ENCODE peak calls at places on chromosomes 1 and 21, in six cellular contexts. K, E, L, D, P and X are unnamed samples.

GRCh38 chr1:182713939-182714338 is 29.6 kb upstream of the RGS8 start:
- DNase-seq in E (no peak), K (no peak), L (no peak), P (no peak), D (no peak), X (no peak)

GRCh38 chr1:154431586-154432373 is 26.6 kb downstream of the IL6R start:
- DNase-seq in D (peak), K (no peak), E (peak), L (no peak), P (peak), X (no peak)

GRCh38 chr1:7677815-7678214 is 93.3 kb upstream of the VAMP3 start:
- DNase-seq in D (no peak), E (no peak), L (no peak), K (no peak), P (no peak), X (no peak)

GRCh38 chr21:39518055-39518844 is 66.5 kb downstream of the SH3BGR start:
- DNase-seq in D (peak), K (peak), P (peak), E (no peak), L (peak), X (peak)

GRCh38 chr1:174789399-174789798 is 210.3 kb upstream of the CACYBP start:
- DNase-seq in D (peak), E (no peak), P (no peak), L (no peak), K (no peak), X (no peak)

GRCh38 chr21:45135122-45135521 is 60.7 kb downstream of the ADARB1 start:
- DNase-seq in D (no peak), L (no peak), K (no peak), P (no peak), E (no peak), X (no peak)

GRCh38 chr1:230120949-230121381 is 53.9 kb downstream of the GALNT2 start:
- DNase-seq in P (peak), E (no peak), K (no peak), L (no peak), D (peak), X (peak)

GRCh38 chr1:156070523-156070922 is 9.6 kb downstream of the RAB25 start:
- DNase-seq in E (no peak), P (no peak), D (no peak), K (no peak), L (no peak), X (no peak)

GRCh38 chr1:21874778-21875547 is 62.1 kb downstream of the HSPG2 start:
- DNase-seq in D (no peak), K (no peak), L (no peak), E (no peak), P (no peak), X (no peak)

GRCh38 chr1:50422675-50422945 is 633 bp downstream of the DMRTA2 start:
- DNase-seq in K (no peak), L (no peak), D (no peak), P (no peak), E (no peak), X (no peak)

GRCh38 chr1:159900755-159901335 is 880 bp upstream of the CFAP45 start:
- DNase-seq in K (no peak), E (no peak), D (no peak), L (no peak), P (no peak), X (no peak)

GRCh38 chr21:46100426-46100825 is 2.5 kb downstream of the COL6A2 start:
- DNase-seq in K (no peak), L (peak), P (no peak), D (peak), E (no peak), X (no peak)

GRCh38 chr1:28640766-28641165 is 2.1 kb downstream of the TAF12 start:
- DNase-seq in E (no peak), L (no peak), P (peak), K (no peak), D (peak), X (no peak)

GRCh38 chr1:210364479-210364878 is 35.8 kb downstream of the HHAT start:
- DNase-seq in P (no peak), L (no peak), D (no peak), K (no peak), E (no peak), X (no peak)

GRCh38 chr1:212355230-212355969 is 59.3 kb downstream of the PACC1 start:
- DNase-seq in D (no peak), P (no peak), K (no peak), L (no peak), E (no peak), X (no peak)

GRCh38 chr1:85609976-85610375 is 29.4 kb downstream of the CCN1 start:
- DNase-seq in K (no peak), L (no peak), D (no peak), P (no peak), E (no peak), X (no peak)
- H3K27ac ChIP-seq in K (no peak), L (no peak), D (no peak), P (peak), E (no peak), X (no peak)

DNA sequence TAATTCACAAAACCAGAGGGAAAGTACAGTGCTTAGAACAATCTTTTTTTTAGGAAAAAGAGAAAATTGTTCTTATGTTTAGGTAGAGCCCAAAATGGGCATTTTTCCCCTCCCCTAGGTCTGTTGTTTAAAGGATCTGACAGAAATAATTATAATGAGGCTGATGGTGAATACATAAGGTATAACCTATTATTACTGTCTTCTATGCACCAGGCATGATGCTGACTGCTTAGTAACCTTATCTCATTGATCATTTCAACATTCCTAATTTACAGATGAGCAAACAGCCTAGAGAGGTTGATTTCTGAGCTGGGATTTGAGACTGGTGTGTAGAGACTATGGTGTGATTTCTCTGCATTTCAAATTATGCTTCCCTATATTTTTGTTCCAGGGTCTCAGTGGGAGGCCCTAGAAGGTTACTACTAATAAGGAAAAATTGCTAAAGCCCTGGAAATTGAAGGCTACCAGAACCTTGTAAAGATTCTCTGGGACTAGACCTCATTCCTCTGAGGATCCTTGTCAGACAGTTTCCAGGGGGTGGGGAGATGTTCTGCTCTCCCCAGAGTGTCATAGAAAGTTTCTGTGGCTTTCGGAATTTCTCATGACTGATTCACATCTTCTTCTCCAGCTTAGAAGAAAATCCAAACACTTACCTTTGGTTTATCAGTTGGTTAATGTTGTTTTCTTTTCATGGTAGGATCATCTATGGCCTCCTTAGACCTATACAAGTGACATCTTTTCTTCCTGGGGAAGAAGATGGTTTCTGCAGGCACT is 44.9 kb downstream of the ROR1 start:
- DNase-seq in P (no peak), K (no peak), D (no peak), E (no peak), L (no peak), X (no peak)
- H3K27ac ChIP-seq in P (no peak), K (no peak), D (no peak), E (no peak), L (no peak), X (no peak)

DNA sequence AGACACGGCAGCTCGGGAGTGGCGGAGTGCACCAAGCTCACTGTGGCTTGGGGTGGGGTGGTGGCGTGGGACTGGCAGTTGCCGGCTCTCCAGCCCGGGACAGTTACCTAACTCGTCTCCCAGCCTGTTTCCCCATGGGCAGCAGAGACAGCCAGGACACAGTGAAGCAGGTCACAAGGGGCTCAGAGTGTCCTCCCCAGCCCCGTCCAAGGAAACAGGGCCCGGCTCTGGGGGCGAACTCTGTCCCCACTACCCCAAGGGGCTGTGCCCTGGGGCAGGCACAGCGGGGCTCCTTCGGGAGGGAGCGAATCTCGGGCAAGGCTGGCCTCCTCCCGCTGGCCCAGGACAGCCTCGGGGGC is 762 bp downstream of the GPR157 start:
- DNase-seq in P (no peak), K (no peak), E (no peak), D (peak), L (peak), X (peak)
- H3K27ac ChIP-seq in P (peak), K (no peak), E (peak), D (peak), L (peak), X (peak)

GRCh38 chr1:89609339-89609725 is 23.6 kb upstream of the LRRC8C start:
- DNase-seq in K (no peak), L (no peak), E (no peak), P (no peak), D (no peak), X (no peak)
- H3K27ac ChIP-seq in K (peak), L (no peak), E (no peak), P (no peak), D (no peak), X (no peak)

GRCh38 chr1:110003747-110004428 is 19.3 kb downstream of the AHCYL1 start:
- DNase-seq in P (peak), L (peak), D (peak), K (no peak), E (peak), X (peak)

GRCh38 chr1:110006516-110006915 is 22.0 kb downstream of the AHCYL1 start:
- DNase-seq in P (no peak), E (no peak), K (no peak), L (no peak), D (no peak), X (no peak)

GRCh38 chr1:110004583-110004982 is 20.0 kb downstream of the AHCYL1 start:
- DNase-seq in E (no peak), D (peak), L (no peak), K (no peak), P (no peak), X (no peak)

GRCh38 chr1:110005971-110006370 is 21.4 kb downstream of the AHCYL1 start:
- DNase-seq in K (no peak), L (no peak), D (peak), E (no peak), P (no peak), X (no peak)

DNA sequence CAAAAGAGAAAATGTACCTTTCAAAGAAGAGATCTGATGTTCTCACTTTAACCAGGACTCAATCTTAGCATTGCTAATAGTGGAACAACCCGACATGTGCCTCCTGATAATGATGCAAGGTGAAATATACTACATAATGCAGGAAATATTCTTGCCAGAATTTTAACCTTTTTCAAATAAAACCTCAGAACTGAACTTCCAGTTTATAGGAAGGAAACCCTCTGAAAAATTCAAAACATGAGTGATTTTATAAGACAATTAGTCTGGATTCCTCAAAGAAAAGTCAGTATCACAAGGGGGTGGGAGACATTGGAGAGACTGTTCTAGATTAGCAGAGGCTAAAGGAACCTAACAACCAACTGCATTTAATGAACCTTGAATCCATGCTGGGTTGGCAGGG is 18.1 kb downstream of the AHCYL1 start:
- DNase-seq in K (no peak), D (no peak), P (no peak), E (no peak), L (no peak), X (no peak)
- H3K27ac ChIP-seq in K (no peak), D (peak), P (peak), E (no peak), L (no peak), X (no peak)

GRCh38 chr1:205706601-205707502 is 26.5 kb upstream of the SLC45A3 start:
- DNase-seq in L (no peak), D (no peak), P (no peak), E (no peak), K (no peak), X (no peak)

GRCh38 chr1:205710201-205711062 is 30.1 kb upstream of the SLC45A3 start:
- DNase-seq in K (no peak), D (no peak), L (no peak), P (no peak), E (no peak), X (no peak)

GRCh38 chr1:205709640-205710039 is 29.3 kb upstream of the SLC45A3 start:
- DNase-seq in D (no peak), L (no peak), K (no peak), P (no peak), E (no peak), X (no peak)

GRCh38 chr1:205711105-205712048 is 31.1 kb upstream of the SLC45A3 start:
- DNase-seq in P (peak), K (peak), L (peak), D (peak), E (peak), X (no peak)

DNA sequence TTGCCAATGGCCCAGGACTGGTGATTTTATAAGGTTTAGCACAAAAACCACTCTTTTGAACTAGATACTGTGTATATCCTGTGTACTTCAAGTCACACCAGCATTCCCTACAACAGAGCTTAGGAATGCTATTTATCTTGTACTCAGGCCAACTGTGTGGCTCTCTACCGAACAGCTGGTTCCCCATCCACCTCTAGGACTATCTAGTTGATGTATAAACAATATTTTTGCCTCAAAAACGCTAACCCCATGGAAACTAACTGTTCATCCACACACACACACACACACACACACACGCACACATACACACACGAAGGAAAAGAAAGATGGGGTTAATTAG is 28.7 kb upstream of the SLC45A3 start:
- DNase-seq in L (no peak), D (no peak), E (no peak), K (no peak), P (no peak), X (no peak)
- H3K27ac ChIP-seq in L (no peak), D (no peak), E (no peak), K (no peak), P (no peak), X (peak)

DNA sequence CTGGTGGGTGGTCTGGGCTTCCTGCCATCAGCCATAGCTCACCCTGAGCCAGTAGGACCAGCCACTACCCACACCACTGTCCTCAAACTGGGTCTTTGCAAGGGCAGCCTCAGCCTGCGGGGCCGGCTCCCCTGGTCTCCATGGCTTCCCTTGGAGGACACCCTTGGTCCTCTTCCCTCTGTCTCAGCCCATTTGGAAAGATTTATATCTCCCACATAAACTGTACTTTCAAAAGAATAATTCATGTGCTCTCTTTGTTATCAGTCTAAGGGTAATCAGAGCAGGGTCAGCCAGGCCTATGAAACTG is 4.1 kb upstream of the EDN2 start:
- DNase-seq in E (no peak), P (no peak), L (no peak), D (no peak), K (no peak), X (no peak)
- H3K27ac ChIP-seq in E (no peak), P (peak), L (no peak), D (no peak), K (no peak), X (no peak)

DNA sequence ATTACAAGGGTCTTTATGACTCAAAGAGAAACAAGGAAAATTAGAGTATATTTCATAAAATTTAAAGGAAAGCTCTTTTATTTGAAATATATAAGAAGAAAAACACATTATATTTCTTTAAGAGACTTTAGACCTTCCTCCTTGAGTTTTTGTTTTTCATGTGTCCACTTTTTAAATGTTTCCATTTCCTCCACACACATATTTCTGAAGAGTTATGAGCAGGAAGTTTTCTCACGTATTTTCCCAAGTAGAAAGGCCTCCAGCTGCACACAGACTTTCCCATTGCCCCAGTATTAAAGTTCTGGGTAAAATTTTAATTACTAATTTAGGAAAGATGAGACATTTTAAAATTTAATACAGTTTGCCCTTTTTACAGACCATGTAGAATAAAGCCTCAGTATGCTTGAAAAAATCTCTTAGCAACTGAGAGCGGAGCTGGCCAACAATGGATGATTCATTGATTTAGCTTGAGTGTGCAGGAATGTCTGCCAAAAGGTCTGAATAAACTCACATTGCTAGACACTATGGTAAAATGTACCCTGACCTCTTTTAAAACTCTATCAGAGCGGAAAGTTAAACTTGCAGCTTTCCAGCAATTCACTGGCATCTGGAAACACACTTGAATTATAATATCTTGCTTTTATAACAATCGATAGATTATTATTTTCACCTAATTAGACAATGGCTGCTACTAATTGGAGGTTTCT is 57.9 kb downstream of the DDAH1 start:
- DNase-seq in K (no peak), L (peak), D (peak), P (peak), E (peak), X (no peak)
- H3K27ac ChIP-seq in K (no peak), L (no peak), D (peak), P (peak), E (peak), X (peak)

DNA sequence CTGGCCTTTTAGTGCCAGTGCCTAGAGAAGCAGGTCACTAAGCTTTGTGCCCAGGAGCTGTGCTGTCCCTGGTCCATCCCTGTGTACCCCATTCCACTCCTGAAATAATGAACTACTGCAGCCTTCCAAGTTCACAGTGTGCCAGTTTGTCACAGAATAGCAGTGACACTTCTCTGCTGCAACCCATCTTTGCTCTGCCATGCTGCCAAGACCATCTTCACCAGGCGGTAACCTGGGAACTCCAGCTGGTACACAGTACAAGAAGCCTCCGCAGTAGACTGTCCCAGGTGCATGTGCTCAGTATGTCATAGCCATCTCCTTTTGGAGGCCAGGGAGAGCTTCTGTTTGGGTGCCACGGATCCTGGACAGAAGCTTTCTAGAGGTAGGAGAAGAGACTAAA is 138.0 kb downstream of the DHRS3 start:
- DNase-seq in D (no peak), P (no peak), E (no peak), K (no peak), L (no peak), X (no peak)
- H3K27ac ChIP-seq in D (peak), P (peak), E (peak), K (no peak), L (no peak), X (peak)

GRCh38 chr1:39623053-39623452 is 16.4 kb downstream of the HEYL start:
- DNase-seq in L (no peak), D (no peak), P (no peak), K (no peak), E (no peak), X (no peak)
- H3K27ac ChIP-seq in L (no peak), D (no peak), P (no peak), K (no peak), E (peak), X (no peak)